ENCODE peak calls at places on chromosomes 12 and 14, in five cellular contexts. V, H, P, A and S are unnamed samples.

GRCh38 chr14:49314756-49315155 is 271.4 kb downstream of the RPS29 start:
- DNase-seq in H (no peak), P (no peak), A (no peak), V (no peak), S (no peak)

GRCh38 chr12:120581998-120582397 is 796 bp upstream of the POP5 start:
- DNase-seq in V (no peak), P (no peak), H (no peak), A (no peak), S (no peak)

GRCh38 chr14:99199854-99200653 is 71.9 kb downstream of the BCL11B start:
- DNase-seq in H (no peak), A (no peak), P (no peak), V (no peak), S (no peak)

GRCh38 chr14:100297320-100298300 is 8.6 kb downstream of the SLC25A29 start:
- DNase-seq in A (no peak), V (peak; percentile 30), P (peak; percentile 35), H (no peak), S (no peak)

GRCh38 chr12:12025799-12026386 is 44.8 kb upstream of the BCL2L14 start:
- DNase-seq in P (no peak), A (no peak), V (no peak), H (no peak), S (no peak)

GRCh38 chr12:123094349-123095073 is 56.4 kb downstream of the PITPNM2 start:
- DNase-seq in H (no peak), P (no peak), A (peak; percentile 49), V (no peak), S (peak; percentile 51)

GRCh38 chr14:54786191-54786755 is 116.4 kb downstream of the GCH1 start:
- DNase-seq in A (no peak), H (no peak), P (no peak), V (no peak), S (no peak)

GRCh38 chr12:15636060-15636890 is 152.9 kb downstream of the EPS8 start:
- DNase-seq in P (no peak), V (no peak), A (no peak), H (no peak), S (no peak)

GRCh38 chr12:69052613-69053408 is 119.8 kb upstream of the CPM start:
- DNase-seq in V (no peak), P (peak; percentile 32), A (peak; percentile 24), H (peak; percentile 71), S (no peak)

GRCh38 chr12:123614531-123614930 is 12.6 kb downstream of the DDX55 start:
- DNase-seq in P (no peak), H (no peak), V (no peak), A (no peak), S (no peak)

GRCh38 chr12:6276247-6276887 is 34.1 kb upstream of the PLEKHG6 start:
- DNase-seq in H (no peak), A (no peak), V (no peak), P (no peak), S (no peak)

GRCh38 chr12:120720234-120720968 is 5.2 kb upstream of the ACADS start:
- DNase-seq in P (no peak), A (no peak), V (no peak), H (no peak), S (no peak)

GRCh38 chr12:75455839-75456238 is 24.7 kb upstream of the GLIPR1 start:
- DNase-seq in V (no peak), A (no peak), P (no peak), H (no peak), S (no peak)

GRCh38 chr12:29320295-29321090 is 60.5 kb downstream of the ERGIC2 start:
- DNase-seq in A (no peak), P (no peak), H (no peak), V (no peak), S (peak; percentile 15)

GRCh38 chr14:92551066-92551841 is 37.7 kb downstream of the RIN3 start:
- DNase-seq in P (peak; percentile 82), V (no peak), A (no peak), H (no peak), S (no peak)

GRCh38 chr12:66297923-66298322 is 4.4 kb upstream of the HELB start:
- DNase-seq in P (no peak), H (no peak), V (no peak), A (no peak), S (no peak)

GRCh38 chr14:34843011-34843554 is 32.1 kb downstream of the BAZ1A start:
- DNase-seq in P (peak; percentile 27), V (peak; percentile 11), H (no peak), A (no peak), S (no peak)

GRCh38 chr12:124510301-124510970 is 57.0 kb downstream of the NCOR2 start:
- DNase-seq in H (no peak), P (no peak), A (no peak), V (peak; percentile 68), S (no peak)

GRCh38 chr12:45852508-45852907 is 123.0 kb downstream of the ARID2 start:
- DNase-seq in H (no peak), P (no peak), V (no peak), A (no peak), S (no peak)

GRCh38 chr14:69941768-69942742 is 62.8 kb downstream of the SMOC1 start:
- DNase-seq in H (no peak), P (no peak), A (no peak), V (peak; percentile 35), S (no peak)

GRCh38 chr12:19030603-19031002 is 98.9 kb upstream of the PLEKHA5 start:
- DNase-seq in A (no peak), P (no peak), V (no peak), H (no peak), S (no peak)

GRCh38 chr12:7915911-7916403 is 20.0 kb downstream of the SLC2A3 start:
- DNase-seq in V (peak; percentile 9), H (no peak), P (no peak), A (no peak), S (no peak)

GRCh38 chr14:63614964-63615363 is 26.7 kb downstream of the WDR89 start:
- DNase-seq in H (no peak), P (no peak), V (no peak), A (no peak), S (no peak)

GRCh38 chr12:91687052-91688017 is 458.3 kb downstream of the BTG1 start:
- DNase-seq in A (peak; percentile 23), P (peak; percentile 19), H (no peak), V (no peak), S (no peak)

GRCh38 chr12:121719926-121720414 is 7.4 kb downstream of the TMEM120B start:
- DNase-seq in H (no peak), V (no peak), A (no peak), P (no peak), S (no peak)

GRCh38 chr12:8947737-8948136 is 1.7 kb downstream of the M6PR start:
- DNase-seq in V (no peak), A (no peak), P (no peak), H (no peak), S (no peak)

GRCh38 chr14:76463105-76463504 is 87.2 kb downstream of the ESRRB start:
- DNase-seq in V (no peak), A (no peak), P (no peak), H (no peak), S (no peak)

GRCh38 chr12:39235990-39236767 is 206.7 kb downstream of the KIF21A start:
- DNase-seq in P (no peak), A (no peak), H (no peak), V (no peak), S (no peak)

GRCh38 chr12:24561411-24561871 is 387.5 kb downstream of the BCAT1 start:
- DNase-seq in A (no peak), H (no peak), V (no peak), P (no peak), S (no peak)

GRCh38 chr12:124413401-124413800 is 118.5 kb downstream of the RFLNA start:
- DNase-seq in H (no peak), V (peak; percentile 80), A (no peak), P (no peak), S (no peak)

GRCh38 chr12:28242129-28242887 is 52.1 kb downstream of the CCDC91 start:
- DNase-seq in A (no peak), P (no peak), V (no peak), H (no peak), S (no peak)

GRCh38 chr14:30991408-30991807 is 34.0 kb upstream of the AP4S1 start:
- DNase-seq in V (no peak), H (no peak), A (no peak), P (no peak), S (no peak)

GRCh38 chr12:127779301-127780045 is 487.5 kb upstream of the TMEM132C start:
- DNase-seq in H (no peak), P (no peak), A (no peak), V (no peak), S (no peak)

GRCh38 chr14:60101801-60102200 is 10.1 kb downstream of the PCNX4 start:
- DNase-seq in H (no peak), P (no peak), A (no peak), V (no peak), S (no peak)

GRCh38 chr12:126506426-126507182 is 1441.4 kb downstream of the AACS start:
- DNase-seq in V (no peak), A (no peak), H (no peak), P (no peak), S (no peak)

DNA sequence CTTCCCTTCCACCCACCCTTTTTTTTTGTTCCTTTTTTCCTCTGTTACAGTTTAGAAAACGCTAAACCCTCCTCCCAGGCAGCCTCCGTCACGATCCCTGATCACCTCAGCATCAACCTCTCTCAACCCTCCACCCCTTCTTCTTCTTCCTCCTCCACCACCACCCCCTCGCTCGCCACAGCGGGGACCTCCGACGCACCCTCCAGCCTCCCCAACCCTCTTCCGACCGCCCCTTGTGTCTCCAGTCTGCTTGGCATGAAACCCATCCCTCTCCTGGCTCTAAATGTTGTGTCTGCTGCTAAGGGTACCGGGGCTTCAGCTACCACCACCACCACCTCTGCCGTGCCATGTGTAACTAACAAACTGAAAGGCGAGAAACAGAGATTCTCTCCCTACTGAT is 22.9 kb downstream of the PCBP2 start:
- DNase-seq in V (no peak), H (no peak), A (no peak), P (no peak), S (no peak)
- H3K4me1 ChIP-seq in V (peaks cover under 1% of the 10 kb centered on the region), H (no peaks in the 10 kb centered on the region), A (peaks cover 15% of the 10 kb centered on the region), P (peaks cover 2% of the 10 kb centered on the region), S (peaks cover 12% of the 10 kb centered on the region)

GRCh38 chr14:20799955-20800544 is 2.6 kb downstream of the RNASE1 start:
- DNase-seq in H (no peak), A (no peak), P (no peak), V (no peak), S (no peak)
- TF ChIP-seq SIN3A in H (no peak), A (no peak), P (no peak), V (no peak), S (no peak)

DNA sequence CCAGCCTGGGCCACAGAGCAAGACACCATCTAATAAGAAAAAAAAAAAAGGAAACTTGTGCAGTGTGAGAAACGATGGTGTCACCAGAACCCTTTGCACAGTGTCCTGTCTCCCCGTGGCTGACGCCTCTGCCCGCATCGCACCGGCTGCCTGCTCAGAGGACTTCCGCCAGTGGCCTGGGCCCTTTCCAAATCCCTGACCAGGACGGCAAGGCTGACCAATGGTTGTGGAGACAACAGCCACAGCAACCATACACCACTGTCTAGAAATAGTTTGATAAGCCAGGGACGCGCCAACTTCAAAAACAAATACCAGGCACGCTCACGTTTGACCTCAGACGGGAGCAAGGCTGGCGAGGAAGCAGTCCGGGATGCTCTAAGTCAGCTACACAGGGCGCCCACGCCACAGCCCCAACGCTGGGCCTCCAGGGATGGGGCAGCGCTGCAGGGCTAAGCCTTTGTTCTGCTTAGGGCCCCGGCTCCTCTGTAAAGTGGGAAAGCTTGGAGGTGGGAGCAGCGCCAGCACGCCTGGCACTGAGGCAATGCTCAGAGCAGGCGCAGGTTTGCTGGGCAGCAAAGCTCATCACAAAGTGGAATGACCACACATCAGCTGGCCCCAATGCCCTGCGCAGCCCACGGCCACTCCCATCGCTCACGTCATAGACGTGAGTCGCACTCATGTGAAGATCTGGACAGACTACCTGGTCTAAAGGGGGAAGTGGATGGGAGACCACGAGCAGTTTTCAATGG is 12.5 kb downstream of the PGAM5 start:
- DNase-seq in P (no peak), A (no peak), V (no peak), H (no peak), S (no peak)
- H3K36me3 ChIP-seq in P (peaks cover 39% of the 10 kb centered on the region), A (peaks cover 56% of the 10 kb centered on the region), V (peaks cover 53% of the 10 kb centered on the region), H (peaks cover 49% of the 10 kb centered on the region), S (peaks cover 27% of the 10 kb centered on the region)

GRCh38 chr12:26740991-26741390 is 92.0 kb downstream of the ITPR2 start:
- DNase-seq in V (no peak), H (no peak), A (no peak), P (no peak), S (no peak)
- H3K4me1 ChIP-seq in V (peaks cover 18% of the 10 kb centered on the region), H (no peaks in the 10 kb centered on the region), A (peaks cover 8% of the 10 kb centered on the region), P (peaks cover 6% of the 10 kb centered on the region), S (no peaks in the 10 kb centered on the region)